ENCODE peak calls at places on chromosome 9, in four cellular contexts. One of them, this sample, is unnamed.
A peak's percentile ranks its signal among the peaks of the same experiment; 100 is the strongest.

GRCh38 chr9:129944501-129945116 is 98.4 kb downstream of the FNBP1 start:
- DNase-seq in trophoblast cell: no peak
- DNase-seq in mesenchymal stem cell: no peak
- DNase-seq in H9: no peak
- DNase-seq in this sample: no peak

GRCh38 chr9:94984891-94985476 is 258.5 kb downstream of the AOPEP start:
- DNase-seq in trophoblast cell: no peak
- DNase-seq in mesenchymal stem cell: no peak
- DNase-seq in H9: no peak
- DNase-seq in this sample: no peak

GRCh38 chr9:3648266-3648665 is 122.5 kb upstream of the RFX3 start:
- DNase-seq in trophoblast cell: no peak
- DNase-seq in mesenchymal stem cell: no peak
- DNase-seq in H9: no peak
- DNase-seq in this sample: no peak

GRCh38 chr9:2307480-2307879 is 292.3 kb downstream of the SMARCA2 start:
- DNase-seq in trophoblast cell: no peak
- DNase-seq in mesenchymal stem cell: peak; percentile 50
- DNase-seq in H9: no peak
- DNase-seq in this sample: no peak

GRCh38 chr9:25724424-25724823 is 46.2 kb upstream of the TUSC1 start:
- DNase-seq in trophoblast cell: peak; percentile 78
- DNase-seq in mesenchymal stem cell: peak; percentile 23
- DNase-seq in H9: no peak
- DNase-seq in this sample: no peak

GRCh38 chr9:88949425-88949824 is 41.8 kb upstream of the S1PR3 start:
- DNase-seq in trophoblast cell: no peak
- DNase-seq in mesenchymal stem cell: peak; percentile 17
- DNase-seq in H9: no peak
- DNase-seq in this sample: no peak

GRCh38 chr9:129211686-129212085 is 33.6 kb upstream of the IER5L start:
- DNase-seq in trophoblast cell: no peak
- DNase-seq in mesenchymal stem cell: no peak
- DNase-seq in H9: no peak
- DNase-seq in this sample: no peak

GRCh38 chr9:35907732-35908483 is 1.4 kb upstream of the SPAAR start:
- DNase-seq in trophoblast cell: peak; percentile 53
- DNase-seq in mesenchymal stem cell: peak; percentile 93
- DNase-seq in H9: peak; percentile 77
- DNase-seq in this sample: peak; percentile 50

GRCh38 chr9:112734892-112735291 is 15.7 kb upstream of the SNX30 start:
- DNase-seq in trophoblast cell: no peak
- DNase-seq in mesenchymal stem cell: no peak
- DNase-seq in H9: no peak
- DNase-seq in this sample: no peak

GRCh38 chr9:99948896-99949295 is 42.4 kb downstream of the STX17 start:
- DNase-seq in trophoblast cell: no peak
- DNase-seq in mesenchymal stem cell: no peak
- DNase-seq in H9: no peak
- DNase-seq in this sample: no peak

GRCh38 chr9:752201-752600 is 89.3 kb upstream of the DMRT1 start:
- DNase-seq in trophoblast cell: peak; percentile 71
- DNase-seq in mesenchymal stem cell: peak; percentile 95
- DNase-seq in H9: no peak
- DNase-seq in this sample: no peak

GRCh38 chr9:27150758-27151431 is 41.9 kb downstream of the TEK start:
- DNase-seq in trophoblast cell: peak; percentile 23
- DNase-seq in mesenchymal stem cell: peak; percentile 65
- DNase-seq in H9: no peak
- DNase-seq in this sample: no peak

GRCh38 chr9:101530076-101530711 is 3.5 kb upstream of the RNF20 start:
- DNase-seq in trophoblast cell: peak; percentile 87
- DNase-seq in mesenchymal stem cell: peak; percentile 83
- DNase-seq in H9: peak; percentile 81
- DNase-seq in this sample: peak; percentile 64

GRCh38 chr9:95101326-95101725 is 216.2 kb downstream of the FANCC start:
- DNase-seq in trophoblast cell: peak; percentile 69
- DNase-seq in mesenchymal stem cell: no peak
- DNase-seq in H9: no peak
- DNase-seq in this sample: no peak

GRCh38 chr9:97830884-97831829 is 21.9 kb upstream of the FOXE1 start:
- DNase-seq in trophoblast cell: no peak
- DNase-seq in mesenchymal stem cell: no peak
- DNase-seq in H9: peak; percentile 52
- DNase-seq in this sample: no peak
- H2BK12ac ChIP-seq in trophoblast cell: no peak overlapping the region
- H2BK12ac ChIP-seq in mesenchymal stem cell: no peak overlapping the region
- H2BK12ac ChIP-seq in H9: no peak overlapping the region
- H2BK12ac ChIP-seq in this sample: no peak overlapping the region

GRCh38 chr9:93136011-93136440 is 2.0 kb upstream of the NINJ1 start:
- DNase-seq in trophoblast cell: no peak
- DNase-seq in mesenchymal stem cell: peak; percentile 62
- DNase-seq in H9: no peak
- DNase-seq in this sample: no peak

GRCh38 chr9:93138171-93138764 is 4.2 kb upstream of the NINJ1 start:
- DNase-seq in trophoblast cell: no peak
- DNase-seq in mesenchymal stem cell: no peak
- DNase-seq in H9: no peak
- DNase-seq in this sample: no peak

GRCh38 chr9:93137362-93137761 is 3.3 kb upstream of the NINJ1 start:
- DNase-seq in trophoblast cell: no peak
- DNase-seq in mesenchymal stem cell: no peak
- DNase-seq in H9: no peak
- DNase-seq in this sample: no peak

GRCh38 chr9:93134740-93135444 is 841 bp upstream of the NINJ1 start:
- DNase-seq in trophoblast cell: no peak
- DNase-seq in mesenchymal stem cell: no peak
- DNase-seq in H9: no peak
- DNase-seq in this sample: no peak

DNA sequence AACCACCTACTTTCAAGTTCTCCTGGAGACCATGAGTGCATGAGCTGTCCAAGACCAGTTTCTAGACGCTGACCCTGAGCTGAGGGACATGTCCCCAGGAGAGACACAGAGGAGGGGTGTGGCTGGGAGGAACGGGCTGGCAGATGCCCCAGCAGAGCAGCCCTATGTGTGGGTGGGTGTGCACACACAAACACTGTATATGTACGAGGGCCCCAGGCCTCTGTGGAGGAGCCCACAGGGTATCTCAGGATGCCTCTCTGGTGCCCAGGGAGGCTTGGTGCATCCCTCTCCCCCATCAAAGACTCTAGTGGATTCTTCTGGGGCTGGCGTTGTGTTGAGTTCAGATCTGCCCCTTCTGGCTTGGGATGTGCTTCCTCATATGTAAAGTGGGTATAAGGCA is 2.6 kb upstream of the NINJ1 start:
- DNase-seq in trophoblast cell: no peak
- DNase-seq in mesenchymal stem cell: no peak
- DNase-seq in H9: no peak
- DNase-seq in this sample: no peak
- H2BK12ac ChIP-seq in trophoblast cell: no peak overlapping the region
- H2BK12ac ChIP-seq in mesenchymal stem cell: no peak overlapping the region
- H2BK12ac ChIP-seq in H9: no peak overlapping the region
- H2BK12ac ChIP-seq in this sample: no peak overlapping the region

GRCh38 chr9:90966475-90967150 is 165.0 kb downstream of the SYK start:
- DNase-seq in trophoblast cell: peak; percentile 29
- DNase-seq in mesenchymal stem cell: peak; percentile 36
- DNase-seq in H9: no peak
- DNase-seq in this sample: no peak
- H2BK12ac ChIP-seq in trophoblast cell: no peak overlapping the region
- H2BK12ac ChIP-seq in mesenchymal stem cell: no peak overlapping the region
- H2BK12ac ChIP-seq in H9: no peak overlapping the region
- H2BK12ac ChIP-seq in this sample: peak overlapping the region; percentile 33

GRCh38 chr9:126618200-126618589 is 4.5 kb downstream of the LMX1B start:
- DNase-seq in trophoblast cell: no peak
- DNase-seq in mesenchymal stem cell: no peak
- DNase-seq in H9: no peak
- DNase-seq in this sample: no peak

GRCh38 chr9:126619336-126619919 is 5.7 kb downstream of the LMX1B start:
- DNase-seq in trophoblast cell: no peak
- DNase-seq in mesenchymal stem cell: no peak
- DNase-seq in H9: no peak
- DNase-seq in this sample: no peak

GRCh38 chr9:126617740-126618133 is 4.0 kb downstream of the LMX1B start:
- DNase-seq in trophoblast cell: no peak
- DNase-seq in mesenchymal stem cell: no peak
- DNase-seq in H9: peak; percentile 43
- DNase-seq in this sample: no peak

GRCh38 chr9:126617003-126617739 is 3.4 kb downstream of the LMX1B start:
- DNase-seq in trophoblast cell: no peak
- DNase-seq in mesenchymal stem cell: no peak
- DNase-seq in H9: peak; percentile 37
- DNase-seq in this sample: no peak

GRCh38 chr9:126618590-126619335 is 5.0 kb downstream of the LMX1B start:
- DNase-seq in trophoblast cell: no peak
- DNase-seq in mesenchymal stem cell: no peak
- DNase-seq in H9: peak; percentile 55
- DNase-seq in this sample: no peak
- H2BK12ac ChIP-seq in trophoblast cell: no peak overlapping the region
- H2BK12ac ChIP-seq in mesenchymal stem cell: no peak overlapping the region
- H2BK12ac ChIP-seq in H9: no peak overlapping the region
- H2BK12ac ChIP-seq in this sample: no peak overlapping the region

DNA sequence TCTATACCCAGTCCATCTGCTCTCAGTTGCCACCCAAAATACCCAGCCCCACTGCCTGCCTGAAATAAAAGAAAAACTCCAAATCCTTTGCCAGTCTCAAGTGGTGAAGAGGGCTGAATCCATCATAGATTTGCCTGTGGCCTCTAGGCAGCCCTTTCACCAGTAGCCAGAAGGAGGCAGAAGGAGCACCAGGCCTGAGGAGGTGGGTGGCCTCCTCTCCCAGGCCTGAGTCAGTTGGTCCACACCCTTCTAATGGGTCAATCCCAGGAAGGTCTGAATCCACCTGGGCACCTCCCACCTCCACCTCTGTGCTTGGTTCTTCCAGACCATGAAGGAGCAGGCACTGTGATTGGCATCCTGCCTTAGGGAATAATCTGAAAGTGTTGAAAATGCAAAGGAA is 97.0 kb downstream of the DAPK1 start:
- DNase-seq in trophoblast cell: peak; percentile 20
- DNase-seq in mesenchymal stem cell: no peak
- DNase-seq in H9: no peak
- DNase-seq in this sample: no peak
- H2BK12ac ChIP-seq in trophoblast cell: no peak overlapping the region
- H2BK12ac ChIP-seq in mesenchymal stem cell: no peak overlapping the region
- H2BK12ac ChIP-seq in H9: no peak overlapping the region
- H2BK12ac ChIP-seq in this sample: no peak overlapping the region

GRCh38 chr9:136328622-136329041 is 1.3 kb downstream of the GPSM1 start:
- DNase-seq in trophoblast cell: no peak
- DNase-seq in mesenchymal stem cell: peak; percentile 57
- DNase-seq in H9: no peak
- DNase-seq in this sample: no peak
- H2BK12ac ChIP-seq in trophoblast cell: no peak overlapping the region
- H2BK12ac ChIP-seq in mesenchymal stem cell: no peak overlapping the region
- H2BK12ac ChIP-seq in H9: no peak overlapping the region
- H2BK12ac ChIP-seq in this sample: peak overlapping the region; percentile 33

DNA sequence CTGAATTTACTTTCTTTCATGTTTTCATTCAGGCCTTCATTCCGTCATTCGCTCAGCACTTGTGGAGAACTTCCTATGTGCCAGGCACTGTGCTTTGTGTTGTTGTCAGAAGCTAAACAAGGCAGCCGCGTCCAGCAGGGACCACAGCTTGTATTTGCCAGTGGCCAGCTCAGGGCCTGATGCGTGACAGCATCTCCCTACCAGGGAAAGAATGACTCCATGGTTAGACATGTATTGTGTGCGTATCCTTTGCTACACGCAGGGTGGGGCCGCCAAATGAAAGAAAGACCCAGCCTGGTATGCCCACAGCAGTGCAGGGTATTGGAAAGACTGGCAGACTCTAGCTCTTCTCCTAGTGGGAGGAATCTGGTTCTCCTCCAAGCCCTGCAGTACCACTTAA is 4.7 kb upstream of the COL27A1 start:
- DNase-seq in trophoblast cell: peak; percentile 92
- DNase-seq in mesenchymal stem cell: no peak
- DNase-seq in H9: no peak
- DNase-seq in this sample: no peak
- H2BK12ac ChIP-seq in trophoblast cell: no peak overlapping the region
- H2BK12ac ChIP-seq in mesenchymal stem cell: no peak overlapping the region
- H2BK12ac ChIP-seq in H9: no peak overlapping the region
- H2BK12ac ChIP-seq in this sample: no peak overlapping the region

GRCh38 chr9:19464061-19464763 is 55.4 kb downstream of the ACER2 start:
- DNase-seq in trophoblast cell: no peak
- DNase-seq in mesenchymal stem cell: no peak
- DNase-seq in H9: no peak
- DNase-seq in this sample: no peak
- H2BK12ac ChIP-seq in trophoblast cell: no peak overlapping the region
- H2BK12ac ChIP-seq in mesenchymal stem cell: no peak overlapping the region
- H2BK12ac ChIP-seq in H9: no peak overlapping the region
- H2BK12ac ChIP-seq in this sample: no peak overlapping the region

GRCh38 chr9:19124430-19124793 is 2.9 kb downstream of the PLIN2 start:
- DNase-seq in trophoblast cell: no peak
- DNase-seq in mesenchymal stem cell: no peak
- DNase-seq in H9: no peak
- DNase-seq in this sample: no peak

GRCh38 chr9:19120846-19121245 is 6.4 kb downstream of the PLIN2 start:
- DNase-seq in trophoblast cell: no peak
- DNase-seq in mesenchymal stem cell: no peak
- DNase-seq in H9: no peak
- DNase-seq in this sample: no peak

GRCh38 chr9:19119241-19119640 is 8.1 kb downstream of the PLIN2 start:
- DNase-seq in trophoblast cell: no peak
- DNase-seq in mesenchymal stem cell: no peak
- DNase-seq in H9: no peak
- DNase-seq in this sample: no peak

GRCh38 chr9:19119801-19120440 is 7.4 kb downstream of the PLIN2 start:
- DNase-seq in trophoblast cell: no peak
- DNase-seq in mesenchymal stem cell: no peak
- DNase-seq in H9: no peak
- DNase-seq in this sample: no peak

GRCh38 chr9:19122490-19123042 is 4.7 kb downstream of the PLIN2 start:
- DNase-seq in trophoblast cell: peak; percentile 35
- DNase-seq in mesenchymal stem cell: no peak
- DNase-seq in H9: no peak
- DNase-seq in this sample: no peak
- H2BK12ac ChIP-seq in trophoblast cell: no peak overlapping the region
- H2BK12ac ChIP-seq in mesenchymal stem cell: no peak overlapping the region
- H2BK12ac ChIP-seq in H9: no peak overlapping the region
- H2BK12ac ChIP-seq in this sample: no peak overlapping the region

This sample was measured in neuronal stem cell.